ENCODE peak calls at places on chromosomes 12 and 14, in four cellular contexts. One of them, this sample, is unnamed.

GRCh38 chr12:18837025-18837424 is 99.1 kb downstream of the CAPZA3 start:
- DNase-seq in HCT116: no peak
- DNase-seq in HepG2: no peak
- DNase-seq in GM12878: no peak
- DNase-seq in this sample: no peak

GRCh38 chr12:122989874-122990400 is 9.5 kb downstream of the ARL6IP4 start:
- DNase-seq in HCT116: no peak
- DNase-seq in HepG2: no peak
- DNase-seq in GM12878: no peak
- DNase-seq in this sample: peak

GRCh38 chr14:106378191-106378590 is 851.8 kb downstream of the TMEM121 start:
- DNase-seq in GM12878: no peak
- DNase-seq in HCT116: no peak
- DNase-seq in HepG2: no peak
- DNase-seq in this sample: peak

GRCh38 chr12:88362439-88362838 is 217.8 kb downstream of the KITLG start:
- DNase-seq in HCT116: no peak
- DNase-seq in HepG2: no peak
- DNase-seq in GM12878: no peak
- DNase-seq in this sample: no peak

GRCh38 chr12:34244608-34245007 is 222.3 kb downstream of the ALG10 start:
- DNase-seq in HepG2: no peak
- DNase-seq in GM12878: no peak
- DNase-seq in HCT116: no peak
- DNase-seq in this sample: no peak

GRCh38 chr14:75297417-75298040 is 18.9 kb downstream of the FOS start:
- DNase-seq in HepG2: no peak
- DNase-seq in GM12878: no peak
- DNase-seq in HCT116: no peak
- DNase-seq in this sample: peak

GRCh38 chr14:85296466-85297210 is 233.3 kb upstream of the FLRT2 start:
- DNase-seq in GM12878: no peak
- DNase-seq in HepG2: no peak
- DNase-seq in HCT116: no peak
- DNase-seq in this sample: peak

GRCh38 chr14:78222746-78223145 is 52.6 kb downstream of the NRXN3 start:
- DNase-seq in HepG2: no peak
- DNase-seq in HCT116: no peak
- DNase-seq in GM12878: no peak
- DNase-seq in this sample: no peak

GRCh38 chr12:128140551-128140950 is 126.4 kb upstream of the TMEM132C start:
- DNase-seq in HCT116: no peak
- DNase-seq in GM12878: no peak
- DNase-seq in HepG2: no peak
- DNase-seq in this sample: no peak

GRCh38 chr12:3218150-3218845 is 141.1 kb downstream of the TSPAN9 start:
- DNase-seq in GM12878: no peak
- DNase-seq in HCT116: no peak
- DNase-seq in HepG2: no peak
- DNase-seq in this sample: peak

GRCh38 chr14:61673305-61673704 is 22.0 kb upstream of the HIF1A start:
- DNase-seq in GM12878: no peak
- DNase-seq in HepG2: no peak
- DNase-seq in HCT116: no peak
- DNase-seq in this sample: no peak

GRCh38 chr14:25833341-25834121 is 764.3 kb downstream of the NOVA1 start:
- DNase-seq in HepG2: peak
- DNase-seq in GM12878: no peak
- DNase-seq in HCT116: no peak
- DNase-seq in this sample: peak

GRCh38 chr12:94145231-94145979 is 3.0 kb upstream of the PLXNC1 start:
- DNase-seq in HCT116: peak
- DNase-seq in HepG2: no peak
- DNase-seq in GM12878: no peak
- DNase-seq in this sample: peak

GRCh38 chr12:53223391-53224267 is 8.4 kb downstream of the RARG start:
- DNase-seq in HCT116: no peak
- DNase-seq in HepG2: no peak
- DNase-seq in GM12878: no peak
- DNase-seq in this sample: peak

GRCh38 chr12:52252728-52253328 is 19.8 kb downstream of the KRT7 start:
- DNase-seq in HCT116: no peak
- DNase-seq in GM12878: no peak
- DNase-seq in HepG2: no peak
- DNase-seq in this sample: no peak

GRCh38 chr12:39892146-39892545 is 213.7 kb downstream of the SLC2A13 start:
- DNase-seq in GM12878: no peak
- DNase-seq in HCT116: no peak
- DNase-seq in HepG2: no peak
- DNase-seq in this sample: peak

GRCh38 chr14:28774764-28775738 is 8.5 kb downstream of the FOXG1 start:
- DNase-seq in GM12878: no peak
- DNase-seq in HepG2: no peak
- DNase-seq in HCT116: no peak
- DNase-seq in this sample: no peak

GRCh38 chr14:62670526-62670925 is 374.7 kb downstream of the KCNH5 start:
- DNase-seq in HepG2: no peak
- DNase-seq in GM12878: no peak
- DNase-seq in HCT116: no peak
- DNase-seq in this sample: no peak

GRCh38 chr12:60977966-60978365 is 1282.2 kb upstream of the USP15 start:
- DNase-seq in GM12878: no peak
- DNase-seq in HCT116: no peak
- DNase-seq in HepG2: no peak
- DNase-seq in this sample: no peak

GRCh38 chr14:101665478-101666078 is 95.9 kb upstream of the PPP2R5C start:
- DNase-seq in HepG2: peak
- DNase-seq in HCT116: peak
- DNase-seq in GM12878: no peak
- DNase-seq in this sample: peak

GRCh38 chr12:1536817-1537216 is 57.6 kb downstream of the FBXL14 start:
- DNase-seq in GM12878: no peak
- DNase-seq in HCT116: no peak
- DNase-seq in HepG2: no peak
- DNase-seq in this sample: no peak

GRCh38 chr12:111998015-111998414 is 14.9 kb downstream of the TMEM116 start:
- DNase-seq in GM12878: no peak
- DNase-seq in HepG2: no peak
- DNase-seq in HCT116: no peak
- DNase-seq in this sample: no peak

GRCh38 chr14:65242732-65243134 is 140.4 kb upstream of the MAX start:
- DNase-seq in HCT116: no peak
- DNase-seq in HepG2: peak
- DNase-seq in GM12878: no peak
- DNase-seq in this sample: no peak

GRCh38 chr14:39229601-39230110 is 4.1 kb upstream of the MIA2 start:
- DNase-seq in HepG2: no peak
- DNase-seq in HCT116: no peak
- DNase-seq in GM12878: no peak
- DNase-seq in this sample: no peak

GRCh38 chr12:51958542-51958941 is 7.0 kb downstream of the ACVR1B start:
- DNase-seq in HepG2: no peak
- DNase-seq in GM12878: no peak
- DNase-seq in HCT116: no peak
- DNase-seq in this sample: no peak

GRCh38 chr12:107494331-107494730 is 191.3 kb upstream of the PWP1 start:
- DNase-seq in GM12878: no peak
- DNase-seq in HCT116: no peak
- DNase-seq in HepG2: no peak
- DNase-seq in this sample: no peak

GRCh38 chr12:124824195-124824594 is 39.5 kb downstream of the SCARB1 start:
- DNase-seq in GM12878: no peak
- DNase-seq in HepG2: no peak
- DNase-seq in HCT116: no peak
- DNase-seq in this sample: peak

GRCh38 chr14:83520837-83521236 is 1987.2 kb upstream of the SEL1L start:
- DNase-seq in GM12878: no peak
- DNase-seq in HCT116: no peak
- DNase-seq in HepG2: no peak
- DNase-seq in this sample: no peak

GRCh38 chr14:31420013-31420318 is 384 bp downstream of the HEATR5A start:
- DNase-seq in HepG2: peak
- DNase-seq in GM12878: no peak
- DNase-seq in HCT116: no peak
- DNase-seq in this sample: peak

GRCh38 chr14:31419179-31420012 is 954 bp downstream of the HEATR5A start:
- DNase-seq in GM12878: no peak
- DNase-seq in HCT116: no peak
- DNase-seq in HepG2: no peak
- DNase-seq in this sample: no peak

GRCh38 chr14:31420319-31421081 is at the start of gene HEATR5A:
- DNase-seq in GM12878: peak
- DNase-seq in HCT116: peak
- DNase-seq in HepG2: peak
- DNase-seq in this sample: peak

GRCh38 chr14:31418440-31418839 is 1.9 kb downstream of the HEATR5A start:
- DNase-seq in HCT116: no peak
- DNase-seq in GM12878: no peak
- DNase-seq in HepG2: no peak
- DNase-seq in this sample: peak

GRCh38 chr14:31421200-31421599 is 850 bp upstream of the HEATR5A start:
- DNase-seq in HepG2: peak
- DNase-seq in GM12878: no peak
- DNase-seq in HCT116: no peak
- DNase-seq in this sample: no peak
- H3K4me3 ChIP-seq in HepG2: peak
- H3K4me3 ChIP-seq in GM12878: peak
- H3K4me3 ChIP-seq in HCT116: peak
- H3K4me3 ChIP-seq in this sample: peak

GRCh38 chr14:71713061-71713850 is 219.0 kb upstream of the RGS6 start:
- DNase-seq in HCT116: no peak
- DNase-seq in HepG2: no peak
- DNase-seq in GM12878: no peak
- DNase-seq in this sample: no peak
- TF ChIP-seq MAX in HCT116: no peak
- TF ChIP-seq MAX in HepG2: no peak
- TF ChIP-seq MAX in GM12878: no peak
- TF ChIP-seq MAX in this sample: no peak

GRCh38 chr12:70635713-70636112 is 1.5 kb downstream of the PTPRB start:
- DNase-seq in HepG2: no peak
- DNase-seq in GM12878: no peak
- DNase-seq in HCT116: no peak
- DNase-seq in this sample: no peak
- H3K4me3 ChIP-seq in HepG2: no peak
- H3K4me3 ChIP-seq in GM12878: no peak
- H3K4me3 ChIP-seq in HCT116: no peak
- H3K4me3 ChIP-seq in this sample: no peak

GRCh38 chr14:67241416-67242362 is at the start of gene PALS1:
- DNase-seq in HCT116: peak
- DNase-seq in GM12878: peak
- DNase-seq in HepG2: peak
- DNase-seq in this sample: no peak

GRCh38 chr14:67237591-67237990 is 3.6 kb upstream of the PALS1 start:
- DNase-seq in HCT116: no peak
- DNase-seq in HepG2: no peak
- DNase-seq in GM12878: no peak
- DNase-seq in this sample: no peak

GRCh38 chr14:67239582-67239981 is 1.7 kb upstream of the PALS1 start:
- DNase-seq in HCT116: no peak
- DNase-seq in HepG2: no peak
- DNase-seq in GM12878: no peak
- DNase-seq in this sample: no peak

GRCh38 chr14:67240978-67241415 is 238 bp upstream of the PALS1 start:
- DNase-seq in GM12878: peak
- DNase-seq in HCT116: peak
- DNase-seq in HepG2: peak
- DNase-seq in this sample: peak

DNA sequence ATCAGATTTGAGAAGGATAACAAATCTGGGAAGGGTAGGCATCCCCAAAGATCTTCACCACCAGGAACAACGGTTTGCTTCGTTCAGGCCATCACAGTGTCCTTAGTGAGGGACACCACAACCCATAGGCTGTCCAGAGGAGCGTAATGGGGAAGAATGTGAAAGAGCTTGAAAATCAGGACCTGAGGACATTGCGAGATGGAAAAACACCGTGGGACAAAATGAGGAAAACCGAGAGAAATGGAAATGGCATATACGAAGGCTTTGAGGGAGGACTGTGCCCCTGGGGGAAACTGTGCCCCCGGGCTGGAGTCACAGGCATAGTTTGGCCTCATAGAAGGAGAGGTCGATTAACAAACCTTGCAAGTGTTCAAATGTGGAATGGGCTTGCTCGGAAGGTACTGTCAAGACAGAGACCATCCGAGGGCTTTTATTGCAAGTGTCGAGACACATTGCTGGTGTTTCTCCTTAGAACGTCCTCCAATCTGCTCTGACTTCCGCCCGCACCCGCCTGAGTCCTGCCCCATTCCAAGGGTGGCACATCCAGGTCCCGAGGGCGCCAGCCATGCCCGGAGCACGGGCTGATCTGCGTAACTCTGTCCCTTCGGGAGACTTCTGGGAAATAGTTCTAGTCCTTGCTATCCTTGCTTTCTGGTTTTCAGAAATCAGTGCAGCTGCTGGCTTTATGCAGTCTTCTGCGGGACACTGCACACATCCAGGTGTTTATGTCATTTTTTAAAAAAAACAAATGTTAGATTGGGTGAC is 885 bp upstream of the PALS1 start:
- DNase-seq in HCT116: no peak
- DNase-seq in HepG2: peak
- DNase-seq in GM12878: no peak
- DNase-seq in this sample: peak
- TF ChIP-seq MAX in HCT116: no peak
- TF ChIP-seq MAX in HepG2: peak
- TF ChIP-seq MAX in GM12878: no peak
- TF ChIP-seq MAX in this sample: no peak